ENCODE peak calls at places on chromosomes 11 and 22, in four cellular contexts. F, G, K and S are unnamed samples.

GRCh38 chr11:7621554-7621953 is 51.7 kb downstream of the CYB5R2 start:
- DNase-seq in F (no peak), G (no peak), K (no peak), S (no peak)

GRCh38 chr11:46298699-46299424 is 21.4 kb downstream of the CREB3L1 start:
- DNase-seq in F (peak; percentile 93), G (no peak), K (peak; percentile 80), S (peak; percentile 79)

GRCh38 chr11:130646881-130647280 is 198.4 kb downstream of the ADAMTS15 start:
- DNase-seq in F (no peak), G (no peak), K (no peak), S (peak; percentile 37)

GRCh38 chr22:38572065-38572464 is 2.1 kb upstream of the DMC1 start:
- DNase-seq in F (peak; percentile 80), G (peak; percentile 53), K (peak; percentile 40), S (peak; percentile 61)

GRCh38 chr22:43202326-43202725 is 15.4 kb upstream of the TTLL12 start:
- DNase-seq in F (no peak), G (no peak), K (no peak), S (no peak)

GRCh38 chr11:25449100-25449499 is 882.8 kb upstream of the ANO3 start:
- DNase-seq in F (no peak), G (no peak), K (no peak), S (no peak)

GRCh38 chr11:66343176-66343575 is 1.7 kb downstream of the BRMS1 start:
- DNase-seq in F (no peak), G (no peak), K (no peak), S (no peak)

GRCh38 chr11:14974723-14975587 is 2.8 kb upstream of the CALCA start:
- DNase-seq in F (peak; percentile 64), G (peak; percentile 44), K (no peak), S (peak; percentile 23)

GRCh38 chr11:59857444-59858434 is 8.5 kb downstream of the TCN1 start:
- DNase-seq in F (peak; percentile 7), G (no peak), K (peak; percentile 55), S (no peak)

GRCh38 chr11:44313701-44314489 is 4.0 kb upstream of the ALX4 start:
- DNase-seq in F (peak; percentile 35), G (no peak), K (peak; percentile 33), S (peak; percentile 48)

GRCh38 chr11:120137611-120138521 is at the start of gene TRIM29:
- DNase-seq in F (no peak), G (peak; percentile 88), K (no peak), S (no peak)

GRCh38 chr22:39723899-39724351 is 153.4 kb downstream of the CACNA1I start:
- DNase-seq in F (peak; percentile 30), G (no peak), K (peak; percentile 37), S (no peak)

GRCh38 chr11:33021937-33022336 is 6.3 kb downstream of the DEPDC7 start:
- DNase-seq in F (no peak), G (no peak), K (no peak), S (no peak)

GRCh38 chr22:41596776-41597634 is 7.4 kb upstream of the PMM1 start:
- DNase-seq in F (peak; percentile 68), G (no peak), K (peak; percentile 46), S (peak; percentile 47)